ENCODE peak calls at places on chromosomes 5 and 9, in eight cellular contexts. X is fibroblast of lung; M is neural progenitor cell; I is HAP-1; O is effector memory CD4-positive, alpha-beta T cell; F is psoas muscle; S is mesendoderm; Y is endodermal cell. H is an unnamed sample. For H3K36me3, the result is how much of the 10 kb centered on the place peaks cover.

GRCh38 chr5:33400675-33401074 is 40.1 kb upstream of the TARS1 start:
- DNase-seq in X (no peak), M (no peak), I (no peak), O (no peak), F (no peak), S (no peak), Y (no peak), H (no peak)

GRCh38 chr5:156888520-156888919 is 38.4 kb downstream of the PPP1R2B start:
- DNase-seq in X (no peak), M (no peak), I (no peak), O (no peak), F (no peak), S (no peak), Y (no peak), H (no peak)

GRCh38 chr5:158623971-158624370 is 475.7 kb downstream of the EBF1 start:
- DNase-seq in X (no peak), M (no peak), I (no peak), O (no peak), F (no peak), S (no peak), Y (no peak), H (no peak)

GRCh38 chr5:120240716-120241115 is 223.4 kb upstream of the PRR16 start:
- DNase-seq in X (no peak), M (no peak), I (no peak), O (no peak), F (no peak), S (peak), Y (no peak), H (no peak)

GRCh38 chr9:3948826-3949578 is 350.9 kb downstream of the GLIS3 start:
- DNase-seq in X (peak), M (no peak), I (no peak), O (no peak), F (no peak), S (peak), Y (no peak), H (no peak)

GRCh38 chr9:126758916-126759576 is 45.8 kb upstream of the ZBTB43 start:
- DNase-seq in X (no peak), M (no peak), I (no peak), O (no peak), F (no peak), S (no peak), Y (no peak), H (no peak)

GRCh38 chr9:126513159-126514036 is 100.3 kb upstream of the LMX1B start:
- DNase-seq in X (no peak), M (no peak), I (no peak), O (no peak), F (no peak), S (peak), Y (no peak), H (no peak)

GRCh38 chr5:14879985-14880589 is 8.5 kb upstream of the ANKH start:
- DNase-seq in X (peak), M (no peak), I (no peak), O (no peak), F (no peak), S (no peak), Y (no peak), H (no peak)

GRCh38 chr9:135971892-135972291 is 10.7 kb upstream of the UBAC1 start:
- DNase-seq in X (no peak), M (peak), I (peak), O (peak), F (no peak), S (peak), Y (peak), H (peak)

GRCh38 chr5:33939863-33940262 is 3.7 kb downstream of the RXFP3 start:
- DNase-seq in X (peak), M (no peak), I (no peak), O (no peak), F (no peak), S (no peak), Y (no peak), H (no peak)

GRCh38 chr9:97972753-97973152 is 10.4 kb upstream of the ANP32B start:
- DNase-seq in X (no peak), M (no peak), I (no peak), O (no peak), F (no peak), S (no peak), Y (no peak), H (no peak)

GRCh38 chr5:53206562-53206961 is 97.0 kb upstream of the MOCS2 start:
- DNase-seq in X (no peak), M (no peak), I (no peak), O (no peak), F (no peak), S (no peak), Y (no peak), H (no peak)

GRCh38 chr9:76026796-76027195 is 136.3 kb downstream of the PCSK5 start:
- DNase-seq in X (no peak), M (no peak), I (no peak), O (no peak), F (no peak), S (no peak), Y (no peak), H (no peak)

GRCh38 chr9:114487607-114488300 is 17.5 kb downstream of the WHRN start:
- DNase-seq in X (peak), M (peak), I (peak), O (peak), F (no peak), S (peak), Y (peak), H (peak)

GRCh38 chr9:110025551-110026170 is 182.3 kb downstream of the C9orf152 start:
- DNase-seq in X (no peak), M (no peak), I (no peak), O (no peak), F (no peak), S (no peak), Y (no peak), H (no peak)

GRCh38 chr9:112273826-112274225 is 59.6 kb downstream of the PTBP3 start:
- DNase-seq in X (no peak), M (no peak), I (no peak), O (no peak), F (no peak), S (no peak), Y (no peak), H (no peak)

GRCh38 chr5:94540856-94541494 is 77.4 kb downstream of the KIAA0825 start:
- DNase-seq in X (no peak), M (peak), I (no peak), O (no peak), F (no peak), S (peak), Y (no peak), H (no peak)

GRCh38 chr9:3177921-3178320 is 334.0 kb upstream of the PUM3 start:
- DNase-seq in X (no peak), M (no peak), I (no peak), O (no peak), F (no peak), S (no peak), Y (no peak), H (no peak)

GRCh38 chr5:58114324-58114723 is 345.6 kb downstream of the PLK2 start:
- DNase-seq in X (no peak), M (no peak), I (no peak), O (no peak), F (no peak), S (no peak), Y (no peak), H (no peak)

GRCh38 chr5:172312286-172312685 is 28.7 kb upstream of the UBTD2 start:
- DNase-seq in X (no peak), M (no peak), I (no peak), O (no peak), F (no peak), S (no peak), Y (peak), H (no peak)

GRCh38 chr9:108620767-108621166 is 235.0 kb downstream of the ACTL7B start:
- DNase-seq in X (peak), M (no peak), I (no peak), O (no peak), F (no peak), S (no peak), Y (no peak), H (no peak)

GRCh38 chr5:1769752-1770442 is 29.7 kb downstream of the MRPL36 start:
- DNase-seq in X (no peak), M (no peak), I (no peak), O (no peak), F (no peak), S (no peak), Y (no peak), H (no peak)
- H3K4me3 ChIP-seq in X (no peak), M (no peak), I (no peak), O (no peak), F (no peak), S (no peak), Y (no peak), H (no peak)

DNA sequence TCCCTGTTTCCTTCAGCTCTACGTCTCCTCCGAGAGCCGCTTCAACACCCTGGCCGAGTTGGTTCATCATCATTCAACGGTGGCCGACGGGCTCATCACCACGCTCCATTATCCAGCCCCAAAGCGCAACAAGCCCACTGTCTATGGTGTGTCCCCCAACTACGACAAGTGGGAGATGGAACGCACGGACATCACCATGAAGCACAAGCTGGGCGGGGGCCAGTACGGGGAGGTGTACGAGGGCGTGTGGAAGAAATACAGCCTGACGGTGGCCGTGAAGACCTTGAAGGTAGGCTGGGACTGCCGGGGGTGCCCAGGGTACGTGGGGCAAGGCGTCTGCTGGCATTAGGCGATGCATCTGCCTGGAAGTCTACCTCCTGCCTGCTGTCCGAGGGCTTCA is 27.7 kb downstream of the ABL1 start:
- DNase-seq in X (no peak), M (no peak), I (no peak), O (no peak), F (no peak), S (no peak), Y (no peak), H (no peak)
- H3K36me3 ChIP-seq in X (under half), M (under half), I (under half), O (under half), F (under half), S (under half), Y (under half), H (under half)

GRCh38 chr5:173452506-173452905 is 124.3 kb upstream of the STC2 start:
- DNase-seq in X (no peak), M (no peak), I (no peak), O (no peak), F (no peak), S (no peak), Y (no peak), H (no peak)
- H3K4me3 ChIP-seq in X (no peak), M (no peak), I (no peak), O (no peak), F (no peak), S (no peak), Y (no peak), H (no peak)

DNA sequence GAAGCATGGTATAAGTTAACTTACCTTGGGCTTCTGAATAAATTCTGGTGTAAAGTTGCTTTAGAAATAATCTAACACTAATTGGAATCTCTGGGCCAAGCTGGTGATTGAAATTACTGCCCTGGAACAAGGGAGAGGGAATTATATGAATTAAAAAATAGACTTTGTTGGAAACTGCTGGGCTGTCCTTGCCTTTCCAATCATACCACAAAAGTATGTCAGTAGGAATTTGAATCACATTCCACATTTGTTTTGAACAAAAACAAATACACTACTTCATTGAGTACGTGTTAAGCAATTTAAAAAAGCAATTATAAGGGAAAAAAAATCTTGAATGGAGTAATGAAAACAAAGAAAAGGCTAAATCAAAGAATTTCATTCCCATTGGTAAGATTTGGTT is 102.5 kb upstream of the SREK1 start:
- DNase-seq in X (no peak), M (no peak), I (no peak), O (no peak), F (no peak), S (no peak), Y (no peak), H (no peak)
- H3K36me3 ChIP-seq in X (under half), M (under half), I (under half), O (under half), F (under half), S (under half), Y (half or more), H (half or more)

GRCh38 chr5:72849546-72849945 is 33.1 kb downstream of the TNPO1 start:
- DNase-seq in X (no peak), M (no peak), I (no peak), O (no peak), F (no peak), S (no peak), Y (no peak), H (no peak)

GRCh38 chr5:72847989-72848473 is 31.6 kb downstream of the TNPO1 start:
- DNase-seq in X (peak), M (peak), I (peak), O (peak), F (peak), S (peak), Y (peak), H (peak)

GRCh38 chr5:72852356-72852755 is 35.9 kb downstream of the TNPO1 start:
- DNase-seq in X (no peak), M (no peak), I (no peak), O (no peak), F (no peak), S (no peak), Y (no peak), H (no peak)

GRCh38 chr5:72848474-72849428 is 32.3 kb downstream of the TNPO1 start:
- DNase-seq in X (no peak), M (peak), I (peak), O (peak), F (peak), S (peak), Y (peak), H (peak)

GRCh38 chr5:72850113-72850512 is 33.7 kb downstream of the TNPO1 start:
- DNase-seq in X (no peak), M (no peak), I (no peak), O (no peak), F (no peak), S (no peak), Y (no peak), H (no peak)
- H3K4me3 ChIP-seq in X (peak), M (peak), I (peak), O (peak), F (peak), S (no peak), Y (peak), H (peak)

DNA sequence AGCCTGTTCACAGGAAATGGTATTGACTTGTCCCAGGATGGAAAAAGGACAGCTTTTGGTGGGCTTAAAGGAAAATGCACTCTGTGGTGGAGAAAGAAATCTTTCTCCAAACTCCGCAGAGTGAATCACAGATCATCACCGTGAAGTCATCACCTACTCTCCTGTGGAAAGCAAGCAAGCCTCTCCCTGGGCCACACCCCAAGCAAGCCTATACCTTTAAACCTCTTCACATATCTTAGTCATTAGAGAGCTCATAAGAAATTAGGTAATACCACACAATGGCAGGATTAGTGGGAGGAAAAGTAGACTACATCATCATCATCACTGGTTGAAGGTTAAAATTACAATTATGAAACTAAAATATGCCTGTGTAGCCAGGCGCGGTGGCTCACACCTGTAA is 23.2 kb downstream of the TLE1 start:
- DNase-seq in X (no peak), M (no peak), I (no peak), O (no peak), F (no peak), S (no peak), Y (no peak), H (no peak)
- H3K36me3 ChIP-seq in X (under half), M (under half), I (under half), O (under half), F (under half), S (under half), Y (half or more), H (under half)

DNA sequence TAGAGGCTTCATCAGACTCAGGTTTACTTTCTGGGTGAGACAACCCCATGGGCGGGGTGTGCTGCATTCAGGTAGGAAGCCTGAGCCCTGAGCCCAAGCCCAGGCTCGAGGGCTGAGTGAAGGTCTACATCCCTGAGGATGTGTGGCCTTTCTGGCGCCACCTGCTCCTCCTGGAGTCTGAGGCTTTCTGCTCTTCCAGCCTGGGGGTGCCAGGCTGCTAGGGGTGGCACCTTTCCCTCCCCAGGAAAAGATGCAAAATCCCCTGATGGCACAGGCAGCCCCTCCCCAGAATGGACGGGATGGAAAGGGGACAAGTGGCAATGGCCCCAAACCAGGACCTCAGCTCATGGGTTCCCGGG is 44.4 kb upstream of the PRRC2B start:
- DNase-seq in X (no peak), M (no peak), I (no peak), O (no peak), F (no peak), S (no peak), Y (peak), H (no peak)
- H3K4me3 ChIP-seq in X (no peak), M (peak), I (no peak), O (no peak), F (no peak), S (no peak), Y (no peak), H (no peak)